ENCODE peak calls at places on chromosomes 1 and 21, in ten cellular contexts. A, C, J, S, I, X, P, Q, G and T are unnamed samples.
A peak's percentile ranks its signal among the peaks of the same experiment; 100 is the strongest.

GRCh38 chr1:168281603-168282002 is 926 bp downstream of the TBX19 start:
- DNase-seq in A (no peak), C (no peak), J (no peak), S (no peak), I (no peak), X (no peak), P (no peak), Q (no peak), G (no peak), T (no peak)

GRCh38 chr1:221263831-221264767 is 384.9 kb downstream of the HLX start:
- DNase-seq in A (no peak), C (peak; percentile 11), J (peak; percentile 22), S (peak; percentile 27), I (peak; percentile 43), X (peak; percentile 61), P (no peak), Q (peak; percentile 78), G (no peak), T (peak; percentile 87)

GRCh38 chr1:87880747-87881133 is 552.1 kb downstream of the LMO4 start:
- DNase-seq in A (no peak), C (no peak), J (no peak), S (no peak), I (no peak), X (no peak), P (no peak), Q (no peak), G (no peak), T (no peak)

GRCh38 chr21:20721151-20721550 is 277.1 kb upstream of the NCAM2 start:
- DNase-seq in A (no peak), C (no peak), J (no peak), S (no peak), I (no peak), X (no peak), P (no peak), Q (peak; percentile 13), G (no peak), T (no peak)

GRCh38 chr1:228337711-228338520 is 68.7 kb downstream of the TRIM11 start:
- DNase-seq in A (no peak), C (no peak), J (peak; percentile 3), S (no peak), I (no peak), X (no peak), P (peak; percentile 2), Q (no peak), G (no peak), T (no peak)

GRCh38 chr1:67652800-67653199 is 32.2 kb upstream of the GADD45A start:
- DNase-seq in A (peak; percentile 71), C (no peak), J (no peak), S (no peak), I (no peak), X (no peak), P (no peak), Q (peak; percentile 63), G (no peak), T (no peak)

GRCh38 chr1:209756608-209757445 is 974 bp downstream of the TRAF3IP3 start:
- DNase-seq in A (no peak), C (peak; percentile 56), J (peak; percentile 29), S (peak; percentile 41), I (no peak), X (no peak), P (no peak), Q (no peak), G (no peak), T (no peak)

GRCh38 chr1:167899253-167899681 is 14.7 kb downstream of the ADCY10 start:
- DNase-seq in A (no peak), C (no peak), J (no peak), S (no peak), I (no peak), X (no peak), P (no peak), Q (no peak), G (no peak), T (no peak)

GRCh38 chr21:43880111-43880985 is 15.3 kb downstream of the AGPAT3 start:
- DNase-seq in A (no peak), C (no peak), J (no peak), S (no peak), I (no peak), X (no peak), P (no peak), Q (peak; percentile 9), G (no peak), T (no peak)

GRCh38 chr1:195898924-195899323 is 709.3 kb downstream of the KCNT2 start:
- DNase-seq in A (no peak), C (no peak), J (no peak), S (no peak), I (no peak), X (no peak), P (no peak), Q (no peak), G (no peak), T (no peak)

GRCh38 chr21:35556536-35556935 is 503.8 kb downstream of the SETD4 start:
- DNase-seq in A (no peak), C (no peak), J (no peak), S (no peak), I (no peak), X (no peak), P (no peak), Q (no peak), G (no peak), T (no peak)

GRCh38 chr1:198253668-198254067 is 96.9 kb downstream of the NEK7 start:
- DNase-seq in A (no peak), C (no peak), J (no peak), S (peak; percentile 13), I (no peak), X (no peak), P (no peak), Q (peak; percentile 41), G (no peak), T (no peak)

GRCh38 chr1:244010191-244010590 is 40.9 kb upstream of the ZBTB18 start:
- DNase-seq in A (no peak), C (no peak), J (no peak), S (peak; percentile 30), I (peak; percentile 21), X (no peak), P (no peak), Q (no peak), G (no peak), T (no peak)

GRCh38 chr1:156643266-156644092 is 1.6 kb downstream of the BCAN start:
- DNase-seq in A (no peak), C (peak; percentile 17), J (no peak), S (peak; percentile 33), I (no peak), X (no peak), P (no peak), Q (no peak), G (no peak), T (no peak)

GRCh38 chr21:15260604-15261003 is 195.8 kb upstream of the NRIP1 start:
- DNase-seq in A (no peak), C (no peak), J (no peak), S (no peak), I (no peak), X (no peak), P (no peak), Q (no peak), G (no peak), T (no peak)

GRCh38 chr1:197423006-197423405 is 155.0 kb downstream of the CRB1 start:
- DNase-seq in A (no peak), C (no peak), J (no peak), S (no peak), I (no peak), X (no peak), P (no peak), Q (peak; percentile 53), G (no peak), T (no peak)

GRCh38 chr21:37548521-37548981 is 182.0 kb downstream of the DYRK1A start:
- DNase-seq in A (no peak), C (no peak), J (no peak), S (no peak), I (no peak), X (no peak), P (no peak), Q (no peak), G (no peak), T (no peak)

GRCh38 chr21:38985423-38986378 is 180.0 kb downstream of the ETS2 start:
- DNase-seq in A (peak; percentile 76), C (no peak), J (peak; percentile 59), S (peak; percentile 80), I (no peak), X (no peak), P (peak; percentile 40), Q (peak; percentile 60), G (no peak), T (no peak)

GRCh38 chr1:58592521-58593134 is 15.6 kb upstream of the TACSTD2 start:
- DNase-seq in A (no peak), C (no peak), J (no peak), S (no peak), I (peak; percentile 11), X (no peak), P (peak; percentile 57), Q (peak; percentile 65), G (no peak), T (no peak)

GRCh38 chr1:167159782-167160181 is 60.9 kb upstream of the POU2F1 start:
- DNase-seq in A (no peak), C (no peak), J (no peak), S (no peak), I (no peak), X (no peak), P (no peak), Q (no peak), G (no peak), T (no peak)

GRCh38 chr1:33326690-33327300 is 5.9 kb upstream of the A3GALT2 start:
- DNase-seq in A (no peak), C (no peak), J (no peak), S (no peak), I (no peak), X (no peak), P (no peak), Q (no peak), G (no peak), T (no peak)

GRCh38 chr1:7670334-7671145 is 100.6 kb upstream of the VAMP3 start:
- DNase-seq in A (no peak), C (no peak), J (no peak), S (no peak), I (no peak), X (no peak), P (no peak), Q (no peak), G (no peak), T (no peak)

GRCh38 chr1:17826165-17826488 is 71.0 kb downstream of the ACTL8 start:
- DNase-seq in A (no peak), C (no peak), J (peak; percentile 61), S (peak; percentile 16), I (peak; percentile 21), X (peak; percentile 31), P (peak; percentile 41), Q (peak; percentile 5), G (no peak), T (peak; percentile 23)

GRCh38 chr1:85258536-85259117 is 835 bp downstream of the C1orf52 start:
- DNase-seq in A (no peak), C (no peak), J (no peak), S (no peak), I (no peak), X (no peak), P (no peak), Q (no peak), G (no peak), T (no peak)

GRCh38 chr1:113534130-113534817 is 144.0 kb downstream of the MAGI3 start:
- DNase-seq in A (no peak), C (no peak), J (no peak), S (no peak), I (no peak), X (no peak), P (no peak), Q (peak; percentile 56), G (no peak), T (no peak)

GRCh38 chr1:1302006-1302430 is 5.7 kb downstream of the ACAP3 start:
- DNase-seq in A (no peak), C (no peak), J (no peak), S (no peak), I (no peak), X (no peak), P (no peak), Q (no peak), G (no peak), T (no peak)

GRCh38 chr21:34844033-34844923 is 175.5 kb downstream of the CLIC6 start:
- DNase-seq in A (no peak), C (no peak), J (peak; percentile 39), S (no peak), I (no peak), X (no peak), P (no peak), Q (peak; percentile 59), G (no peak), T (no peak)